ENCODE peak calls at places on chromosomes 12 and 14, in six cellular contexts. O is H9, Z is A549, M is body of pancreas, G is spleen, H is T-helper 17 cell. L is an unnamed sample. For H3K9me3, the result is how much of the 10 kb centered on the place peaks cover.

GRCh38 chr12:88628856-88629509 is 48.7 kb upstream of the KITLG start:
- DNase-seq in O (no peak), H (no peak), G (no peak), Z (no peak), M (peak), L (no peak)

GRCh38 chr14:74395094-74395493 is 30.9 kb downstream of the SYNDIG1L start:
- DNase-seq in H (no peak), O (no peak), M (no peak), Z (no peak), G (no peak), L (no peak)

GRCh38 chr12:13273097-13273496 is 76.6 kb downstream of the EMP1 start:
- DNase-seq in Z (no peak), O (no peak), M (no peak), G (no peak), H (no peak), L (no peak)

GRCh38 chr12:93403988-93404803 is 26.5 kb downstream of the NUDT4 start:
- DNase-seq in H (no peak), M (no peak), Z (no peak), G (no peak), O (no peak), L (no peak)

GRCh38 chr12:10716704-10717315 is 6.3 kb downstream of the YBX3 start:
- DNase-seq in O (peak), G (peak), M (peak), H (no peak), Z (peak), L (no peak)

GRCh38 chr12:54988402-54989054 is 4.0 kb upstream of the TESPA1 start:
- DNase-seq in O (no peak), H (no peak), G (peak), Z (no peak), M (peak), L (no peak)

GRCh38 chr12:113162102-113163029 is 12.8 kb downstream of the CFAP73 start:
- DNase-seq in Z (no peak), G (no peak), H (no peak), O (peak), M (peak), L (no peak)

GRCh38 chr14:45198551-45198950 is 54.5 kb downstream of the MIS18BP1 start:
- DNase-seq in Z (no peak), H (no peak), M (no peak), O (no peak), G (no peak), L (no peak)

GRCh38 chr14:56659964-56660551 is 80.5 kb downstream of the TMEM260 start:
- DNase-seq in Z (peak), G (no peak), O (no peak), M (no peak), H (no peak), L (no peak)

GRCh38 chr14:100033347-100034052 is 31.7 kb upstream of the EVL start:
- DNase-seq in M (no peak), Z (no peak), H (no peak), G (no peak), O (no peak), L (no peak)

GRCh38 chr12:95970905-95971304 is 25.2 kb downstream of the HAL start:
- DNase-seq in H (no peak), G (no peak), M (no peak), O (peak), Z (no peak), L (no peak)

GRCh38 chr12:112978163-112979081 is at the start of gene OAS2:
- DNase-seq in O (no peak), H (peak), Z (no peak), G (peak), M (peak), L (peak)

GRCh38 chr14:73237786-73238261 is 518 bp downstream of the PAPLN start:
- DNase-seq in G (peak), Z (no peak), M (no peak), H (no peak), O (no peak), L (no peak)

GRCh38 chr14:103141117-103141796 is 18.0 kb downstream of the TNFAIP2 start:
- DNase-seq in G (no peak), Z (peak), O (peak), M (peak), H (no peak), L (no peak)

GRCh38 chr12:122067966-122068365 is 10.6 kb upstream of the MLXIP start:
- DNase-seq in G (peak), Z (no peak), M (no peak), H (no peak), O (no peak), L (peak)

GRCh38 chr14:105570482-105570881 is 44.1 kb downstream of the TMEM121 start:
- DNase-seq in O (no peak), Z (no peak), G (no peak), H (no peak), M (no peak), L (no peak)

GRCh38 chr12:3328571-3328970 is 162.4 kb upstream of the PRMT8 start:
- DNase-seq in G (no peak), H (no peak), O (no peak), M (no peak), Z (no peak), L (no peak)

GRCh38 chr14:63045612-63046320 is 508 bp upstream of the KCNH5 start:
- DNase-seq in Z (peak), G (no peak), H (no peak), M (peak), O (peak), L (no peak)

GRCh38 chr14:104431351-104431928 is 148.1 kb upstream of the C14orf180 start:
- DNase-seq in G (no peak), M (no peak), O (no peak), H (no peak), Z (no peak), L (no peak)

GRCh38 chr14:67360469-67361206 is 510 bp downstream of the EIF2S1 start:
- DNase-seq in O (no peak), H (no peak), Z (no peak), G (no peak), M (no peak), L (no peak)

GRCh38 chr12:96194901-96195844 is 998 bp downstream of the ELK3 start:
- DNase-seq in M (peak), O (peak), G (peak), H (peak), Z (peak), L (peak)

GRCh38 chr12:103498990-103499389 is 3.2 kb upstream of the C12orf42 start:
- DNase-seq in M (no peak), G (no peak), O (no peak), H (no peak), Z (no peak), L (no peak)

GRCh38 chr12:96236221-96236822 is 42.1 kb downstream of the ELK3 start:
- DNase-seq in G (peak), M (no peak), O (no peak), Z (no peak), H (peak), L (no peak)

GRCh38 chr14:32560213-32560857 is 231.2 kb downstream of the AKAP6 start:
- DNase-seq in O (peak), M (peak), G (no peak), H (no peak), Z (peak), L (no peak)

GRCh38 chr12:795305-795704 is 42.9 kb downstream of the WNK1 start:
- DNase-seq in O (no peak), M (no peak), H (no peak), Z (no peak), G (no peak), L (no peak)

GRCh38 chr12:116434155-116435065 is 124.8 kb upstream of the MAP1LC3B2 start:
- DNase-seq in Z (peak), H (no peak), G (no peak), M (peak), O (peak), L (no peak)

GRCh38 chr14:31968912-31969311 is 108.2 kb upstream of the ARHGAP5 start:
- DNase-seq in H (no peak), O (no peak), Z (no peak), M (no peak), G (no peak), L (no peak)

GRCh38 chr12:31803306-31804184 is 74.7 kb upstream of the AMN1 start:
- DNase-seq in O (no peak), H (no peak), M (no peak), Z (no peak), G (no peak), L (no peak)

GRCh38 chr12:103475073-103475472 is 20.7 kb downstream of the C12orf42 start:
- DNase-seq in Z (no peak), H (no peak), G (no peak), M (no peak), O (no peak), L (no peak)

GRCh38 chr14:75981426-75981825 is 369 bp downstream of the TGFB3 start:
- DNase-seq in O (peak), H (no peak), Z (no peak), M (peak), G (no peak), L (no peak)

GRCh38 chr12:34051486-34051885 is 29.2 kb downstream of the ALG10 start:
- DNase-seq in M (no peak), Z (no peak), H (no peak), O (no peak), G (no peak), L (no peak)
- H3K9me3 ChIP-seq in M (under half), Z (under half), H (under half), O (under half), G (under half), L (under half)

DNA sequence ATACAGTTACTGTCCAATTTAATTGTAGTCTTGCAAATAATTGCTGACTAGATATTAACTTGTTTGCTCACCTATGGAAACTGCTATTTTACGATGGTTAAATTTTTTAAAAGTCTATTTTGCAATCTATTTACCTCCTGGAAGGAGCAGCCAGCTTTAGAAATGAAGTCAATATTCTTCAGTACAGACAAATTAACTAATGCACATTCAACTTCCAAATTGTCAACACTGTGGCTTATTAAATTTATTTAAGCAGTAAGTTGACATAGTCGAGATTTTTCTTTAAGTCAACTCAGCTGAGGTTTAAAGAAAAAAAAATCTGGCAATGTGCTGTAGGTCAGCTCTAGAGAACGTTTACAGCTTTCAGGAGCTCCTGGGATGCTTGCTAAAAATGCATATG is 221.2 kb downstream of the SSPN start:
- DNase-seq in H (no peak), O (no peak), G (no peak), Z (no peak), M (no peak), L (no peak)
- H3K9me3 ChIP-seq in H (under half), O (under half), G (under half), Z (under half), M (under half), L (under half)

GRCh38 chr14:87255046-87255445 is 737.9 kb downstream of the GALC start:
- DNase-seq in M (no peak), O (no peak), H (no peak), G (no peak), Z (no peak), L (no peak)

GRCh38 chr14:87252103-87252502 is 740.9 kb downstream of the GALC start:
- DNase-seq in M (no peak), Z (no peak), H (no peak), G (no peak), O (no peak), L (no peak)

GRCh38 chr14:87250992-87251391 is 742.0 kb downstream of the GALC start:
- DNase-seq in H (no peak), M (no peak), Z (no peak), O (no peak), G (no peak), L (no peak)

GRCh38 chr14:87254331-87254730 is 738.7 kb downstream of the GALC start:
- DNase-seq in H (no peak), O (no peak), Z (no peak), M (no peak), G (no peak), L (no peak)
- H3K9me3 ChIP-seq in H (under half), O (under half), Z (under half), M (under half), G (under half), L (under half)

DNA sequence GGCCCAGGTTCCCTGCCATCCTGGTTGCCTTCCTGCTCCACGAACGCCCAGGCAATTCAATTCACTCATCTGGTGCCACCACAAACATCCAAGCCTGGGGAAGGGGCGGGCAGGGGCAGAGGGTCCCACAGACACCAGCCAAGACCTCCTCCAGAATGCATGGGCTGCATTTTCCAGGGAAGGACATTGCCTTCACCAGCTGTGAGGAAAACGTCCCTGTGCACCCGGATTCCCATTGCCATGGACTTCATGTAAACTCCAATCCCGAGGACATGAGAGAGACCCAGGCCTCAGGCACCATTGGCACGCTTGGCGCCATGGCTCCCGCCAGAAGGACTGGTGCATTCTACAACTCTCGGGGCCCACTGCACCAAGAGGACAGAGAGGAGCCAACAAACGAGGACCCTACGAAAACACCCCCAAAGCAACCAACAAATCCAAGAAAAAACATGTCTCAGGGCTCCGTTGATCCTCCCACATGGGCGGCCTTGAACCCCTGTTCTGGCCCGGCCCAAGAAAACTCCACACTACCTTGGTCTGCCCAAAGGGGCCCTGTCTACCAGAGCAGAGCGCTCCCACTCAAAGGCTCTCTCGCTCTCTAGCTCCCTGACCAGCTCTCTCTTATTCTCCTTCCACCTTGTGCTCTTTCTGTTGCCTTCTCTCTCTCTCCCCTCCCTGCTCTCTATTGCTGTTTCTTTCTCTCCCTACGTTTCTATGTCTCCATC is 183.9 kb downstream of the ALG10 start:
- DNase-seq in M (no peak), H (no peak), O (no peak), Z (no peak), G (no peak), L (no peak)
- H3K9me3 ChIP-seq in M (under half), H (under half), O (half or more), Z (under half), G (under half), L (under half)

GRCh38 chr12:83472772-83473171 is 786.1 kb downstream of the TMTC2 start:
- DNase-seq in M (no peak), G (no peak), O (no peak), H (no peak), Z (no peak), L (no peak)
- H3K9me3 ChIP-seq in M (under half), G (under half), O (under half), H (under half), Z (under half), L (under half)

GRCh38 chr12:7169951-7170350 is 19.5 kb upstream of the PEX5 start:
- DNase-seq in G (no peak), Z (no peak), M (no peak), O (no peak), H (no peak), L (no peak)
- H3K9me3 ChIP-seq in G (half or more), Z (half or more), M (under half), O (half or more), H (under half), L (under half)

DNA sequence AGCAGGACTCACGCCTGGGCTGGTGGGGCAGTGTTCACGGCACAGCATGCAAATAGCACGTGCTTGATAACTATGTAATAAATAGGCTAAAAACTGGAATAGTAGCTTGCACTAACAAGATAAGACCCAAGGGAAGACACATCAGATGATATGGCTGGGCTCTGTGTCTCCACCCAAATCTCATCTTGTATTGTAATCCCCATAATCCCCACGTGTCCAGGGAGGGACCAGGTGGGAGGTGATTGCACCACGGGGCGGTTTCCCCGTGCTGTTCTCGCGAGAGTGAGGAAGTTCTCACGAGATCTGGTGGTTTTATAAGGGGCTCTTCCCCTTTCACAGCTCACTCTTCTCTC is 46.9 kb downstream of the RIMBP2 start:
- DNase-seq in G (no peak), H (no peak), O (no peak), M (no peak), Z (no peak), L (no peak)
- H3K9me3 ChIP-seq in G (under half), H (under half), O (under half), M (under half), Z (under half), L (under half)

DNA sequence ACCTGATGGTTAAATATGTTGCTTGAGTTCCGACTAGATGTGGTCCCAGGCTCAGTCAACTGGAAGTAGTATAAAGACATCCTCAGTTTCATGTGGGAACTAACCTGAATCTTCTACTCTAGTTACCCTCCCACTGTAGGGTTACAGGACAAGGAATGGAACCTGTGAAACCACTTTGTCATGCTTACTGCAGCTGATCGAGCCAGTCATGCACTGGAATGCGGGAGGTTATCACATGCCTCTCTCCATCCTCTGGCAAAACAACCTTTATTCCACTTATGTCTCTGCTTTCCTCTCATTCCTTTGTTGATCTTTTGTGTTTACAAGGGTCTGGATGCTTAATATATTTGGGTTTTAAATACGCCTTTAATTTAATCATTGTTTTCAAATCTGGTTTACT is 111.9 kb upstream of the DDHD1 start:
- DNase-seq in Z (peak), O (no peak), H (no peak), M (no peak), G (no peak), L (no peak)
- H3K9me3 ChIP-seq in Z (under half), O (under half), H (under half), M (under half), G (under half), L (under half)

DNA sequence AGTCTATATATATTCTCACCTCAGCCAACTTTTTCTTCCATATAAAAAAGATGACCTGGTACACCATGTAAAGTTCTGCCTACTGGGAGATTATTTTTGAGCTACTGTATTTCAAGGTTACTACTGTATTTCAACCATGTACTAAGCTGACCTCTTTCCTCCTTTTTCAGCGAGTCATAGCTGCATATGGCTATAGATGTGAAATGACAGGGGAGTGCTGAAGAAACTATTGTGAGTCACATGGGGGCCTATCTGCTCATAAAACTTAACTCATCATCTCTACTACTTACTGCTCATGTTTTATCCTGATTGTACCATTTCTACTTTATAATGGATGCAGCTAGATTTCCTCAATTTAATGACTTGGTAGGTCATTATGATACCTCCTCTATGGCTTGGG is 571.4 kb upstream of the ATP2B1 start:
- DNase-seq in M (no peak), O (no peak), H (no peak), G (no peak), Z (no peak), L (no peak)
- H3K9me3 ChIP-seq in M (under half), O (under half), H (under half), G (under half), Z (under half), L (under half)